ENCODE peak calls at places on chromosomes 12 and 14, in eight cellular contexts. M is left ventricle myocardium inferior, T is mesenchymal stem cell, F is PC-3, L is GM23248, Q is fibroblast of lung, E is pancreas, B is IMR-90. O is an unnamed sample.

GRCh38 chr12:48542300-48542928 is 17.0 kb downstream of the OR8S1 start:
- DNase-seq in T (peak; percentile 19), L (peak; percentile 47), Q (peak; percentile 11), B (peak; percentile 31), F (peak; percentile 63), E (no peak), M (no peak), O (no peak)

GRCh38 chr12:25054076-25054782 is 105.3 kb upstream of the BCAT1 start:
- DNase-seq in F (peak; percentile 2), E (no peak), Q (peak; percentile 23), L (no peak), B (no peak), T (no peak), M (no peak), O (no peak)

GRCh38 chr12:14936224-14936861 is 2.0 kb downstream of the ERP27 start:
- DNase-seq in Q (no peak), E (no peak), F (no peak), B (no peak), T (no peak), L (peak; percentile 11), M (no peak), O (no peak)

GRCh38 chr14:69539631-69540410 is 34.9 kb downstream of the CCDC177 start:
- DNase-seq in B (peak; percentile 56), M (no peak), Q (peak; percentile 15), E (no peak), T (peak; percentile 46), L (peak; percentile 68), F (no peak), O (no peak)

GRCh38 chr12:75908961-75909699 is 122.4 kb downstream of the PHLDA1 start:
- DNase-seq in M (peak; percentile 78), F (peak; percentile 41), Q (peak; percentile 79), B (peak; percentile 82), L (peak; percentile 82), T (peak; percentile 44), E (peak; percentile 63), O (no peak)

GRCh38 chr12:16323638-16324037 is 23.8 kb upstream of the MGST1 start:
- DNase-seq in T (no peak), E (no peak), L (no peak), Q (no peak), M (no peak), B (no peak), F (peak; percentile 22), O (no peak)

GRCh38 chr14:78414172-78414571 is 244.0 kb downstream of the NRXN3 start:
- DNase-seq in E (no peak), T (no peak), Q (no peak), M (no peak), B (no peak), L (no peak), F (no peak), O (no peak)

GRCh38 chr12:121038861-121039654 is at the start of gene OASL:
- DNase-seq in L (peak; percentile 68), B (no peak), M (no peak), T (no peak), F (peak; percentile 63), Q (peak; percentile 25), E (no peak), O (no peak)

GRCh38 chr12:80187660-80188090 is 88.3 kb downstream of the OTOGL start:
- DNase-seq in B (peak; percentile 41), L (peak; percentile 41), Q (peak; percentile 67), E (no peak), M (peak; percentile 44), F (peak; percentile 67), T (peak; percentile 74), O (no peak)

GRCh38 chr12:45666452-45667215 is 62.9 kb upstream of the ARID2 start:
- DNase-seq in T (no peak), F (no peak), Q (peak; percentile 13), E (no peak), M (no peak), B (peak; percentile 41), L (peak; percentile 40), O (no peak)

GRCh38 chr14:68882235-68882634 is 89.4 kb upstream of the ZFP36L1 start:
- DNase-seq in B (no peak), F (no peak), E (no peak), M (no peak), Q (no peak), T (no peak), L (no peak), O (no peak)

GRCh38 chr14:72755766-72756165 is 138.1 kb downstream of the DPF3 start:
- DNase-seq in E (no peak), L (no peak), Q (no peak), T (no peak), B (peak; percentile 19), M (no peak), F (no peak), O (no peak)

GRCh38 chr12:121536058-121536928 is 44.5 kb downstream of the KDM2B start:
- DNase-seq in M (peak; percentile 90), E (peak; percentile 82), B (peak; percentile 88), Q (peak; percentile 83), L (peak; percentile 79), F (no peak), T (peak; percentile 84), O (peak; percentile 95)

GRCh38 chr14:105818712-105819005 is 292.3 kb downstream of the TMEM121 start:
- DNase-seq in T (no peak), M (no peak), F (no peak), E (peak; percentile 41), B (no peak), L (no peak), Q (no peak), O (no peak)

GRCh38 chr12:76266797-76267196 is 81.4 kb downstream of the BBS10 start:
- DNase-seq in E (no peak), F (peak; percentile 20), M (peak; percentile 48), B (peak; percentile 90), Q (peak; percentile 94), L (peak; percentile 95), T (peak; percentile 80), O (no peak)

GRCh38 chr12:70618371-70618770 is 18.9 kb downstream of the PTPRB start:
- DNase-seq in F (no peak), E (no peak), M (no peak), Q (peak; percentile 72), B (no peak), T (no peak), L (no peak), O (no peak)

GRCh38 chr14:89765346-89765745 is 189.2 kb downstream of the EFCAB11 start:
- DNase-seq in E (no peak), L (no peak), T (no peak), B (no peak), Q (no peak), M (no peak), F (no peak), O (no peak)

GRCh38 chr14:23306412-23307145 is at the start of gene BCL2L2:
- DNase-seq in M (peak; percentile 95), L (peak; percentile 94), B (peak; percentile 84), E (peak; percentile 94), Q (peak; percentile 89), T (peak; percentile 95), F (peak; percentile 87), O (peak; percentile 96)

GRCh38 chr14:24114536-24115450 is at the start of the genes DCAF11 and NRL:
- DNase-seq in L (peak; percentile 100), M (peak; percentile 98), E (peak; percentile 99), B (peak; percentile 100), F (peak; percentile 99), Q (peak; percentile 100), T (peak; percentile 100), O (peak; percentile 100)

GRCh38 chr12:5432011-5432400 is at the start of gene NTF3:
- DNase-seq in L (peak; percentile 72), F (no peak), T (peak; percentile 60), M (peak; percentile 33), B (peak; percentile 76), E (no peak), Q (peak; percentile 43), O (peak; percentile 72)
- H3K4me3 ChIP-seq in L (peak within 1 kb of the TSS; percentile 77), F (no peak within 1 kb of the TSS), T (peak within 1 kb of the TSS; percentile 52), M (peak within 1 kb of the TSS; percentile 69), B (peak within 1 kb of the TSS; percentile 94), E (no peak within 1 kb of the TSS), Q (peak within 1 kb of the TSS; percentile 49), O (peak within 1 kb of the TSS; percentile 58)

DNA sequence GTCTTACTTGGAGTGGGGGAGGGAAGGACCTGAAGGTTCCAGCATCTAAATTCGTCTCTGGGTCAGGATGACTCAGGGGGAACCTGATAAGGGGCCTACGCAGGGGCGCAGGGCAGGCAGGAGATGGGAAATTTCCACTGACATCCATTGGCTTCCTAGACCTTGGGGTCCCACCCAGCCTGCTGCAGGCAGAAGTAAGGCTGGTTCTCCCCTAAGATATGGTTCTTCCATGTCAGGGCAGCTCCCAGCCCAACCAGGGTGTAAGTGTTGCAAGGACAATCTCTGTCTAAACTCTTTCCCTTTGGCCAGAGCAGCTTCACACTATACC is 2.1 kb upstream of the NDRG2 start:
- DNase-seq in M (no peak), B (no peak), F (no peak), E (no peak), L (no peak), Q (no peak), T (no peak), O (no peak)
- H3K4me3 ChIP-seq in M (no peak overlapping the region), B (no peak overlapping the region), F (no peak overlapping the region), E (no peak overlapping the region), L (no peak overlapping the region), Q (no peak overlapping the region), T (no peak overlapping the region), O (no peak overlapping the region)

DNA sequence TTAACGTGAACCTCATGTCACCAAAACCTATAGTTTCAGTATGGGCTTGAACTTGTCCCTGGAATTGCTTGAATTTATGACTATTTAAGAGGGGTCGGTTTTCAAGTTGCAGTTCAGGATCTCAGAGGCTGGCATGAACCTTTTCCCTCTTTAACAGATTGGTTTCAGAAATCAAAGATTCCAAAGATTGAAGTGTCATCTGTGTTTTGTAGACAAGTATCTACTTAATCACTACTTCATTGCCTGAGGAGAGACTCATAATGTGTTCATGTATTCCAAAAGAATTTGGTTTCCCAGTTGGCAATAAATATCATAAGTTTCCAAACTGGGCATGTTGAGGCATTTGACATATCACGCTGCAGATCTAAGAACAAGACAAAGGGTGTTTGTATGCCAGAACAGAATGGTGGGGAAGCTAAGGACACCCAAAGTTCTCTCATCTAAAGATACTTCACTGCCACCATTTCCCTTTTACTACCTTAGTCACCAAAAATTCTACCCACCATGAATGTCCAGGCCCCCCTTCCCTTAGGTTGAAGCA is 199.5 kb downstream of the NUAK1 start:
- DNase-seq in Q (no peak), L (no peak), B (no peak), E (no peak), M (no peak), F (no peak), T (no peak), O (no peak)
- H3K4me3 ChIP-seq in Q (no peak overlapping the region), L (no peak overlapping the region), B (no peak overlapping the region), E (no peak overlapping the region), M (no peak overlapping the region), F (no peak overlapping the region), T (no peak overlapping the region), O (no peak overlapping the region)

DNA sequence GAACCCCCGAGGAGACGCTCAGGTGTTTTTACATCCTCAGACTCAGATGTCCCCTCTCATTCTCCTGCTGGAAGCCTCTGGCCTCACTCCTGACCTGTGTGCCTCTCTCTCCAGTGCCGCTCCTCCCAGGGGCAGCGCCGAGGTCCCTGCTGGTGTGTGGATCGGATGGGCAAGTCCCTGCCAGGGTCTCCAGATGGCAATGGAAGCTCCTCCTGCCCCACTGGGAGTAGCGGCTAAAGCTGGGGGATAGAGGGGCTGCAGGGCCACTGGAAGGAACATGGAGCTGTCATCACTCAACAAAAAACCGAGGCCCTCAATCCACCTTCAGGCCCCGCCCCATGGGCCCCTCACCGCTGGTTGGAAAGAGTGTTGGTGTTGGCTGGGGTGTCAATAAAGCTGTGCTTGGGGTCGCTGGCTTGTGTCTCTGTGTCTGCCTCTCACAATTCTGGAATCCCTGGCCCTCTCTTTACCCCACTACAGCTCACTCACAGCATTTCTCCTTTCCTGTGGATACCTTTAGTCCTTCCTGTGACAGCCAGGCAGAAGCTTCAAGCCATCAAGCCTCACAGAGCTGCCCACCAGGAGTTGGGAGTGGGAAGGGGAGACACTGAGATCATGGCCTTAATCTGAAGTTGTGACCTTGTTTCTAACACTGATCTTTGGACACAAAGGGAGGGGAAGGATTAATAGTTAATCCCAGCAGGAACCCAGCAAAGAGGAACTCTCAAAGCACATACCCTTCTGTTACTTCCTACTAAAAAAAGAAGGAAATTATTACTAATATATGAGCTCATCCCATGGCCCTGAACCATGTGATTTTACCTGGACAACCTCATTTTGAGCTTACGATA is 1.1 kb upstream of the SOAT2 start:
- DNase-seq in F (no peak), L (no peak), B (no peak), T (no peak), Q (no peak), E (no peak), M (no peak), O (no peak)
- H3K4me3 ChIP-seq in F (no peak overlapping the region), L (no peak overlapping the region), B (no peak overlapping the region), T (no peak overlapping the region), Q (no peak overlapping the region), E (no peak overlapping the region), M (no peak overlapping the region), O (no peak overlapping the region)